ENCODE peak calls at places on chromosomes 5 and 9, in six cellular contexts. I is HCT116, B is AG04450, A is GM06990, G is fibroblast of lung, N is lung. P is an unnamed sample.

GRCh38 chr9:96214639-96215038 is 87.3 kb downstream of the HSD17B3 start:
- DNase-seq in A (no peak), N (no peak), B (no peak), G (no peak), I (no peak), P (no peak)

GRCh38 chr9:85417674-85418073 is 324.1 kb downstream of the AGTPBP1 start:
- DNase-seq in G (no peak), I (no peak), A (no peak), N (no peak), B (no peak), P (no peak)

GRCh38 chr9:125493861-125494554 is 213.0 kb downstream of the MAPKAP1 start:
- DNase-seq in B (no peak), N (no peak), G (peak), I (no peak), A (no peak), P (no peak)

GRCh38 chr9:34413229-34413852 is 36.6 kb upstream of the MYORG start:
- DNase-seq in N (no peak), B (peak), G (peak), A (no peak), I (no peak), P (peak)

GRCh38 chr5:147743686-147744332 is 38.7 kb downstream of the JAKMIP2 start:
- DNase-seq in G (peak), B (no peak), I (no peak), A (no peak), N (no peak), P (no peak)

GRCh38 chr5:31638748-31639418 is at the start of gene PDZD2:
- DNase-seq in N (peak), I (peak), G (peak), B (peak), A (peak), P (peak)

GRCh38 chr9:89444212-89444611 is 53.7 kb downstream of the SEMA4D start:
- DNase-seq in A (no peak), B (no peak), G (no peak), I (no peak), N (no peak), P (no peak)

GRCh38 chr5:115214541-115214940 is 44.8 kb upstream of the TRIM36 start:
- DNase-seq in N (no peak), B (peak), I (no peak), A (no peak), G (no peak), P (no peak)

GRCh38 chr9:34252670-34253459 is 74.0 kb downstream of the UBAP1 start:
- DNase-seq in A (no peak), N (peak), B (no peak), I (peak), G (peak), P (peak)

GRCh38 chr5:83720805-83721431 is at the start of gene HAPLN1:
- DNase-seq in G (peak), A (no peak), I (no peak), B (no peak), N (no peak), P (peak)

GRCh38 chr5:129803403-129803802 is 55.5 kb downstream of the MINAR2 start:
- DNase-seq in N (no peak), B (no peak), A (no peak), I (no peak), G (no peak), P (no peak)

GRCh38 chr9:116274293-116274692 is 120.7 kb downstream of the PAPPA start:
- DNase-seq in A (no peak), N (no peak), I (no peak), B (no peak), G (peak), P (no peak)

GRCh38 chr9:36873247-36873875 is 160.7 kb downstream of the PAX5 start:
- DNase-seq in G (peak), I (peak), A (peak), N (peak), B (no peak), P (peak)

GRCh38 chr9:34047864-34048729 is 590 bp downstream of the UBAP2 start:
- DNase-seq in I (peak), G (peak), B (no peak), N (peak), A (no peak), P (no peak)

GRCh38 chr5:103466494-103466893 is 96.1 kb downstream of the NUDT12 start:
- DNase-seq in B (no peak), I (no peak), G (peak), N (no peak), A (no peak), P (peak)

DNA sequence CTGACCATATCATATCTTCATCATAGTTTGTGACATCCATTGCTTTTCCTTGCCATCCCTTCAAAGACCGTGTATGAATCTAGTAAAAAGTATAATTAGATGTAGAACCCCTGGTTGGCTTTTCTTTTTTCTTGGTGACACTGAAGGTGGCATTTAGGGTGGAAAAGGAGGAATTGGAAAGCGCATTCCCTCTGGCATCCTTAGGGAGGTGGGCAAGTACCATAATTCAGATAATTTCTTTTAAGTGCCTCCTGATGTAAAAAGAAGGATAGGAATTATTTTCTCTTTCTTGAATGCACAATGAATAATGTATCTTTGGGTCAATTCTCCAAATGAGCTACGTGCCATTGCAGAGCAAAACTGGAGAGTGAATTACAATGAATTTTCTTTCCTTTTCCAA is 73.2 kb upstream of the SMARCA2 start:
- DNase-seq in A (no peak), N (no peak), I (no peak), B (no peak), G (no peak), P (peak)
- TF ChIP-seq CTCF in A (peak), N (no peak), I (peak), B (peak), G (peak), P (peak)

DNA sequence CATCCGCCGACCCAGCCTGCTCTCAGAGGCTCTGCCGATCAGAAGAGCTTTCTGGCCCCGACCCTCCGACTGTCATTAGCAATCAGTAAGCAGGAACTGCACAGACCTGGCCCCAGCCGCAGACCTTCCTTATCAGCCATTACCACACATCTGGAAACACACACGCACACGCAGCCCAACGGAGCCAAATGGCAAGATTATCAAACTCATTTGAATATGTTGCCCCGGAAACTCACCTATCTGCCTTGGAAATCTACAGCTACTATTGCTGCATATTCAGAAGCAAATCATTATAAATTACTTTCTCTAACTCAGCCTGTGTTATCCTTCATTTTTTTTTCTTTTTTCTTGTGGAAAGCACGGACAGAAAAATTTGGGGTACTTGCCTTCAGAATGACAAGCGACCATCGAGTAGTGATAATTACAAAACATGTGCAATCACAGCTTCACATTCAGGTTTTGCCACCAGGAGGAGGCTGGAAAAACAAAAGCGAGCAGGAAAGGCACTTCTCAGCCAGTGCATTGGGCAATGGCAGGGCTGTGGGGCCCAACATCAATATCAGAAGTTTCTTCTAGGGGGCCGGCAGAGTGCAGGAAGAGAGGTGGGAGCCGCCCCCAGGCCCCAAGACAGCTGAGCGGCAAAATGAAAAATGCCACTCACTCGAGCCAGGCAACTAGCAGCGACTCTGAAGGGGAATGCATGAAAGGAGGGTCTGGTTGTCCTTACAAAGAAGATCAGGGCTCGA is 122.3 kb downstream of the VAV2 start:
- DNase-seq in G (peak), B (no peak), I (no peak), A (no peak), N (no peak), P (no peak)
- H3K4me3 ChIP-seq in G (no peak), B (no peak), I (no peak), A (no peak), N (no peak), P (no peak)

GRCh38 chr5:140348104-140348503 is 1.7 kb upstream of the HBEGF start:
- DNase-seq in A (no peak), G (no peak), N (no peak), I (no peak), B (no peak), P (no peak)

GRCh38 chr5:140346348-140347221 is at the start of gene HBEGF:
- DNase-seq in I (peak), A (peak), G (peak), B (no peak), N (peak), P (peak)

GRCh38 chr5:140344683-140345423 is 1.6 kb downstream of the HBEGF start:
- DNase-seq in B (no peak), I (no peak), G (peak), N (no peak), A (no peak), P (no peak)

GRCh38 chr5:140347382-140347781 is 979 bp upstream of the HBEGF start:
- DNase-seq in A (no peak), N (no peak), B (no peak), I (no peak), G (no peak), P (no peak)

DNA sequence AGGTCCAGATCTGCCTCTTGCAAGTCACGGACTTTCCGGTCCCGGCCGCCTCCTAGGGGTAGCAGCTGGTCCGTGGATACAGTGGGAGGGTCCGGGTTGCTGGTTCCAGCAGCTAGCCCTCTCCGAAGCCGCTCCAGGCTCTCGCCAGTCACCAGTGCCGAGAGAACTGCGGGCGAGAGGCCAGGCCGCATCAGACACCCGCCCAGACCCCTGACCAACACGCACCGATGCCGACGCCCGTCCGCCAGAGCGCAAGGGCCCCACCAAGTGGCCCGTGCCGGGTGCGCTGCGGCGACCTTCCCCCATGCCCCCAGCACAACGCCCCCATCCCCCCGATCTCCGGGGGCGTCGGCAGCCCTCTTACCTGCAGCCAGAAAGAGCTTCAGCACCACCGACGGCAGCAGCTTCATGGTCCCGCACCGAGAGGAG is 470 bp downstream of the HBEGF start:
- DNase-seq in N (peak), B (no peak), I (no peak), A (peak), G (peak), P (peak)
- TF ChIP-seq CTCF in N (no peak), B (peak), I (no peak), A (peak), G (peak), P (peak)

DNA sequence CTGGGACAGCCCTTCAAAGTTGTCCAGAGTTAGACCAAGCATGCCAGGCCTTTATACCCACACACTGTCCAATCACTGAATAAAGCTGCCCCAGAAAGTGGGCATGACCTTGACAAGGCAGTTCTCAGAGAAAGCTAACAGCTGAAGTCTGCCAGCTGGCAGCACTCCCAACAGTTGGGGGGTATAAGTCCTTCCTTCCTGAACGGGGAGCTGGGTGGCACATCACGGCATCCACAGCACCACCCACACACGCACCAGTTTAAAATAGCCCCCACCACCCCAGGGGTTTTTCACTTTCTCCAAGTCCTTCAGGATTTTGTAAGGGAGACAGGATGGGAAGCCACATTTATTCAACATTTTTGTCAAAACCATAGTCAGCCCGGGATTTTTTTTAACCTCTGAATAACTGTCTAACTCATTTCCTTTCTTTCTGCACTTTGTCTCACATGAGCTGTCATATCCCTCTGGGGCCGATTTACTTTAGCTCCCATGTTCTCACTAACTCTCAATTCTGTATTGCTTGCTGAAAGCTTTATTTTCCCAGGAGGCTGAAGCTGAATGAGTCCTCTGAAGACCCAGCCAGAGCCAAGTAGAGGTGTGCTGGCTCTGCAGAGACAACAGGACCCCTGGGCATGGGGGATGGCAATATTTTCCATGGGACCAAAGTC is 15.4 kb downstream of the FAM81B start:
- DNase-seq in I (no peak), N (no peak), G (peak), A (no peak), B (no peak), P (no peak)
- H3K4me3 ChIP-seq in I (no peak), N (no peak), G (no peak), A (no peak), B (no peak), P (no peak)

GRCh38 chr9:104779946-104780539 is 16.1 kb downstream of the NIPSNAP3B start:
- DNase-seq in G (no peak), A (no peak), N (no peak), I (no peak), B (no peak), P (no peak)

GRCh38 chr9:104779334-104779733 is 15.4 kb downstream of the NIPSNAP3B start:
- DNase-seq in N (no peak), A (no peak), I (no peak), B (no peak), G (no peak), P (no peak)

GRCh38 chr9:104778802-104779201 is 14.9 kb downstream of the NIPSNAP3B start:
- DNase-seq in I (no peak), G (no peak), B (no peak), N (no peak), A (no peak), P (no peak)

GRCh38 chr9:104783588-104783987 is 19.7 kb downstream of the NIPSNAP3B start:
- DNase-seq in A (no peak), N (no peak), G (no peak), I (no peak), B (no peak), P (no peak)

GRCh38 chr9:104780796-104781395 is 17.0 kb downstream of the NIPSNAP3B start:
- DNase-seq in N (no peak), I (peak), G (peak), B (no peak), A (no peak), P (peak)
- TF ChIP-seq CTCF in N (peak), I (peak), G (peak), B (peak), A (peak), P (peak)

GRCh38 chr5:181218795-181219124 is 4.3 kb upstream of the TRIM41 start:
- DNase-seq in G (no peak), B (no peak), A (no peak), I (no peak), N (no peak), P (no peak)
- H3K4me3 ChIP-seq in G (peak), B (peak), A (peak), I (peak), N (no peak), P (peak)

DNA sequence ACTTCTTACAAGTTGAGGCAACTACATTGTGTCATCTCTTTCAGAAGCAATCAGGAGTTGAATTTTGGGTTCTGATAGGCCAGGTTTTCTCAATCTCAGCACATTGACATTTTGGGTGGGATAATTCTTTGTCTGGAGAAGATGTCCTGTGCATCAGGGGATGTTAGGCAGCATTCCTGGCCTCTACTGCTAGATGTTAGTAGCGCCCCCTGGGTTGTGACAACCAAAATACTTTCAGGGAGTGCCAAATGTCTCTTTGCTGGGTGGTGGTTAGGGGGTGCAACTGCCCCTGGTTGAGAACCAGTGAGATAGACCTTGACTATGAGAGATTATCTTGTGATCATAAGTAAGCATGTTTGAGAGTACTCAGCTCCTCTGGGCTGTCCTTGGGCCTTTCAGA is 164.3 kb upstream of the KLF9 start:
- DNase-seq in A (no peak), B (no peak), G (no peak), I (no peak), N (no peak), P (no peak)
- TF ChIP-seq CTCF in A (peak), B (no peak), G (no peak), I (peak), N (no peak), P (no peak)

GRCh38 chr5:135388860-135389435 is 10.1 kb downstream of the MACROH2A1 start:
- DNase-seq in G (no peak), I (no peak), B (no peak), A (no peak), N (no peak), P (no peak)

GRCh38 chr5:135391869-135392255 is 7.2 kb downstream of the MACROH2A1 start:
- DNase-seq in G (no peak), B (no peak), A (no peak), N (no peak), I (no peak), P (peak)

GRCh38 chr5:135393229-135393628 is 5.8 kb downstream of the MACROH2A1 start:
- DNase-seq in G (no peak), B (no peak), N (no peak), I (no peak), A (no peak), P (no peak)

GRCh38 chr5:135392256-135392655 is 6.8 kb downstream of the MACROH2A1 start:
- DNase-seq in N (no peak), A (no peak), G (peak), B (no peak), I (no peak), P (peak)

DNA sequence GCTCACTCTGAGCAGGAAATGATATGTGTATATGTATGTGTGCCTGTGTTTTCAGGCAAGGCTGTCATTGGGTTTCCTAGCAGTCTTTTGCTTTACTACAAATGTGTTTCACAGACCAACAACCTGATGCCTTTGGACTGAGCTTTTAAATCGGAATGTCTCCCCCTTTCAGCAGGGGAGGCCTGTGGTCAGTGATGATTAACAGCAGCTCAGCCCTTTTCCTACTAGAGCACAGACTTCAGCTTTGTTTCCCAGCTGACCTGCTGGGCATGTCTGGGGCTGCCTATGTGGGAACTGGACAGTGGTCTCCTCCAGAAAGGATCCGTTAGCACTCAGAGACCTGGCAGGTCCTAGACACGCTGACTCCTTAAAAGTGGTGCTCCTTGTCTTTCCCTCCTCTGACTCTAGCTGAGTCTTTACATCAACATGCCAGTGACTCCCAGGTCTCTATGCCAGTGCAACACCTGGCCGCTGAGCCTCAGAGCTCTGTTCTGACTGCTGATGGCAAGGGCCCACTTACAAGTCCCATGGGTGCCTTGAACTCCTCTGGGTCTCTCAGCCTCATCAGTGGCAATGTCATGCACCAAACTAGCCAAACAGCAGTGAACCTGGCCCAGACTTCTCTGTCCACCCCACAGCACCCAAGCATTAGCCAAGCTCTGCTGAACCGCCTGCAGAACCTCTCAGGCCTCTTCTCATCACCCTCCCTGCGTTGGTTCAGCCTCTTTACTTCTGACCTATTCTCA is 7.7 kb downstream of the MACROH2A1 start:
- DNase-seq in N (no peak), G (peak), A (no peak), I (no peak), B (peak), P (peak)
- H3K4me3 ChIP-seq in N (no peak), G (no peak), A (no peak), I (no peak), B (no peak), P (no peak)

GRCh38 chr5:14872070-14872989 is 752 bp upstream of the ANKH start:
- DNase-seq in A (peak), G (peak), B (no peak), N (peak), I (no peak), P (peak)
- TF ChIP-seq CTCF in A (no peak), G (no peak), B (peak), N (no peak), I (no peak), P (no peak)